ENCODE peak calls at places on chromosomes 4 and X, in five cellular contexts. Z is kidney, R is epithelial cell of esophagus, P is AG04450, S is IMR-90. N is an unnamed sample.
A peak's percentile ranks its signal among the peaks of the same experiment; 100 is the strongest.

GRCh38 chr4:14452001-14452400 is 550.3 kb upstream of the CPEB2 start:
- DNase-seq in Z (no peak), R (no peak), P (no peak), S (no peak), N (no peak)

GRCh38 chr4:82247629-82248028 is 126.2 kb downstream of the HNRNPD start:
- DNase-seq in Z (no peak), R (no peak), P (no peak), S (no peak), N (no peak)

GRCh38 chrX:17713288-17713687 is 24.0 kb upstream of the SCML1 start:
- DNase-seq in Z (no peak), R (no peak), P (no peak), S (no peak), N (no peak)

GRCh38 chr4:154478547-154478946 is 13.1 kb downstream of the DCHS2 start:
- DNase-seq in Z (no peak), R (no peak), P (no peak), S (no peak), N (no peak)

GRCh38 chrX:124238268-124238667 is 94.2 kb upstream of the TEX13D start:
- DNase-seq in Z (no peak), R (no peak), P (no peak), S (no peak), N (no peak)

GRCh38 chrX:154093965-154094364 is 3.6 kb downstream of the MECP2 start:
- DNase-seq in Z (no peak), R (no peak), P (no peak), S (no peak), N (no peak)

GRCh38 chr4:165814256-165815010 is 58.6 kb upstream of the TLL1 start:
- DNase-seq in Z (no peak), R (peak; percentile 94), P (no peak), S (no peak), N (peak; percentile 4)

GRCh38 chr4:123867910-123868587 is 471.5 kb downstream of the SPRY1 start:
- DNase-seq in Z (no peak), R (no peak), P (no peak), S (no peak), N (no peak)

GRCh38 chrX:4671344-4671743 is 957.9 kb upstream of the PRKX start:
- DNase-seq in Z (no peak), R (no peak), P (no peak), S (no peak), N (no peak)

GRCh38 chr4:13516315-13516860 is 27.9 kb downstream of the NKX3-2 start:
- DNase-seq in Z (no peak), R (no peak), P (no peak), S (no peak), N (no peak)

GRCh38 chrX:151019837-151020236 is 36.7 kb downstream of the HMGB3 start:
- DNase-seq in Z (no peak), R (peak; percentile 77), P (peak; percentile 18), S (peak; percentile 46), N (peak; percentile 15)

GRCh38 chrX:150693782-150694574 is 782 bp downstream of the MTMR1 start:
- DNase-seq in Z (peak; percentile 92), R (peak; percentile 95), P (no peak), S (peak; percentile 79), N (peak; percentile 42)

GRCh38 chrX:136097871-136098805 is 49.2 kb upstream of the FHL1 start:
- DNase-seq in Z (peak; percentile 72), R (no peak), P (no peak), S (no peak), N (no peak)

GRCh38 chr4:113468165-113469022 is 293.1 kb downstream of the CAMK2D start:
- DNase-seq in Z (peak; percentile 86), R (peak; percentile 100), P (peak; percentile 99), S (peak; percentile 100), N (peak; percentile 100)

GRCh38 chrX:85243761-85244410 is at the start of the genes SATL1 and ZNF711:
- DNase-seq in Z (peak; percentile 74), R (peak; percentile 15), P (no peak), S (peak; percentile 51), N (peak; percentile 53)

GRCh38 chr4:78213218-78213617 is 156.1 kb downstream of the FRAS1 start:
- DNase-seq in Z (no peak), R (peak; percentile 22), P (no peak), S (no peak), N (no peak)

GRCh38 chrX:101291204-101291603 is at the start of gene TAF7L:
- DNase-seq in Z (no peak), R (peak; percentile 1), P (no peak), S (no peak), N (peak; percentile 9)

GRCh38 chr4:170087163-170087700 is 2.5 kb downstream of the AADAT start:
- DNase-seq in Z (no peak), R (peak; percentile 47), P (no peak), S (no peak), N (peak; percentile 29)

GRCh38 chr4:110624016-110624770 is 1.3 kb upstream of the PITX2 start:
- DNase-seq in Z (no peak), R (no peak), P (no peak), S (no peak), N (no peak)

GRCh38 chrX:17459008-17459407 is 84.0 kb downstream of the NHS start:
- DNase-seq in Z (no peak), R (peak; percentile 72), P (no peak), S (peak; percentile 61), N (peak; percentile 63)

GRCh38 chr4:100738388-100739165 is 220.8 kb upstream of the EMCN start:
- DNase-seq in Z (no peak), R (peak; percentile 97), P (peak; percentile 29), S (peak; percentile 68), N (peak; percentile 73)
- TF ChIP-seq CTCF in Z (no peak), R (no peak), P (no peak), S (no peak), N (no peak)

GRCh38 chr4:5374994-5375393 is 323.7 kb downstream of the STK32B start:
- DNase-seq in Z (no peak), R (no peak), P (no peak), S (no peak), N (no peak)

GRCh38 chr4:5376015-5376414 is 324.7 kb downstream of the STK32B start:
- DNase-seq in Z (no peak), R (no peak), P (no peak), S (no peak), N (no peak)

GRCh38 chr4:5374577-5374976 is 323.3 kb downstream of the STK32B start:
- DNase-seq in Z (no peak), R (no peak), P (no peak), S (peak; percentile 15), N (no peak)

GRCh38 chr4:5381981-5382441 is 326.3 kb downstream of the EVC2 start:
- DNase-seq in Z (no peak), R (no peak), P (peak; percentile 61), S (peak; percentile 94), N (peak; percentile 67)

DNA sequence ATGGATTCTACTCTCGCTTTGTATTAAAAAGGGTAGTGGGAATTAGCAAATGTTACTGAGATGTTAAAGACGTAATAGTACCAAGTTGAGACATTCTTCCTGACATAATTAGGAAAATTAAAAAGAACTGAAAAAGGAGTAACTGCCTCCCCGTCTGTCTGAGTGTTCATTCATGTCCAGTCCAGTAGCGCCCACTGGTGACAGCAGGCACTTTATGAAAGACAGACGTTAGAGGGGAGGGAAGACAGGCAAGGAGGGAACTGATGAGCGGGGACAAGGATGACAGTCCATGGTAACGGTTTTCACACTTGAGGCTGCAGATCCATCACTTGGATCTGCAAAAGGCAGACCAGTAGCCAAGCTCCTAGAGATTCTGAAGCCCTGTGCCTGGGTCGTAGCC is 326.7 kb downstream of the STK32B start:
- DNase-seq in Z (no peak), R (peak; percentile 12), P (no peak), S (peak; percentile 15), N (peak; percentile 19)
- TF ChIP-seq CTCF in Z (no peak), R (no peak), P (no peak), S (peak; percentile 31), N (peak; percentile 31)

DNA sequence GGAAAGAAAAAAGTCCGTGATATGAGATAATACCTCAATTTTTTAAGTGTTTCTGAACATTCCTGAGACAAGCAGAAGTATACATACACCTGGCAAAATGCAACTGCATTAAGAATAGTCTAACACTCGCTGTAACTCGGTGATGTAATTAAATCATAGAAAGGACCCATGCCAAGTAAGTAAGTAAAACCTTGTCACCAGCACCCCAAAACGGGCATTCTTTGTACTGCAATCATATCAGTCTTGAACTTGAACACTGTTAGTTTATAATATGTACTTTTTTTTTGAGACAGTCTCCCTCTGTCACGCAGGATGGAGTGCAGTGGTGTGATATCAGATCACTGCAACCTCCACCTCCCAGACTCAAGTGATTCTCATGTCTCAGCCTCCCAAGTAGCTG is 47.4 kb downstream of the SMIM14 start:
- DNase-seq in Z (no peak), R (peak; percentile 70), P (no peak), S (peak; percentile 50), N (peak; percentile 27)
- TF ChIP-seq CTCF in Z (no peak), R (peak; percentile 61), P (peak; percentile 51), S (peak; percentile 47), N (no peak)

GRCh38 chrX:103503163-103503852 is 16.0 kb downstream of the RAB40A start:
- DNase-seq in Z (no peak), R (peak; percentile 27), P (no peak), S (peak; percentile 33), N (peak; percentile 28)
- TF ChIP-seq CTCF in Z (no peak), R (no peak), P (no peak), S (no peak), N (peak; percentile 9)

DNA sequence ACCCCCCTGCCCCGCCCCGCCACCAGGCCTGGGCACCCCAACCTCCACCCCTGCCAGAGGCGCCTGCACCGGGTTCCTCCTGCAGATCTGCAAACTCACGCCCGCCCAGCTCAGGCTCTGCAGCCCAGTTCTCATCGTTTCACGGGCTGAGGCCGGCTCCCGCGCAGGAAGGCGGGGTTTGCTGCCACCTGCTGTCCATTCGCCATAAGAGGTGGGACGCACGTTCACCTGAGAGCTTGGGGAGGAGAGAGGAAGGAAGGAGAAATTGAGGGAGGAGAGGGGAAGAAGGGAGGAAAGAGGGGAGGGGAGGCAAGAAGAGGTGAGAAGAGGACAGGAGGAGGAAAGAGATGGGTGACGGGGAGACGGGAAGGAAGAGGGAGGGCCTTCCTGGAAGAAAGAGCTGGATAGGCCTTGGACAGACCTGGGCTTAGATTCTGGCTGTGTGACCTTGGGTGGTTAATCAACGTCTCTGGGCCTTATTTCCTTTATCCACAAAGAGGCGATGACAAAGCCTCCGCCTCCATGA is 114.5 kb downstream of the ADRA2C start:
- DNase-seq in Z (peak; percentile 91), R (peak; percentile 68), P (no peak), S (peak; percentile 33), N (peak; percentile 69)
- TF ChIP-seq CTCF in Z (peak; percentile 76), R (peak; percentile 71), P (peak; percentile 58), S (peak; percentile 57), N (peak; percentile 76)

GRCh38 chrX:107450823-107451509 is 1.5 kb downstream of the FRMPD3 start:
- DNase-seq in Z (no peak), R (no peak), P (no peak), S (no peak), N (no peak)
- TF ChIP-seq CTCF in Z (no peak), R (no peak), P (no peak), S (no peak), N (peak; percentile 4)

DNA sequence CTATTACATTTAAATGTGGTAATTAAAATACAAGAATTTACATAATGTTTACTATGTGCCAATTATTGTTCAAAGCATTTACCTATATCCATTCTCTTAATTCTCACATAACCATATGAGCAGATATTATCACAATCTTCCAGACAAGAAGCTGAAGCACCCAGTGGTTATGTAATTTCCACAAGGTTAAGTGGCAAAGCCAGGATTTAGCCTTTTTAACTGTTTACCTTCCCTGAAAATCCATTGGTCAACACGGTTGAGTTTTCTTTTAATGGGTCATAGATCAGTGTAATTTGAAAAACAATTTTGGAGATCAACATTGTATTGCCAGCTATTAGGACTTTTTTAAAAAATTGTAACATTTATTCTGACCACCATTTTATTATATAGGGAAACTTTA is 11.4 kb downstream of the HSPA4L start:
- DNase-seq in Z (no peak), R (no peak), P (no peak), S (no peak), N (no peak)
- TF ChIP-seq CTCF in Z (no peak), R (no peak), P (no peak), S (no peak), N (no peak)

N was measured in choroid plexus epithelial cell.